ENCODE peak calls at places on chromosome 2, in six cellular contexts. P, E, C, F, N and D are unnamed samples.

GRCh38 chr2:162261032-162261945 is 18.0 kb upstream of the FAP start:
- DNase-seq in P (peak; percentile 39), C (no peak), N (peak; percentile 86), F (no peak), E (peak; percentile 73), D (peak; percentile 4)

GRCh38 chr2:119853777-119854399 is 94.2 kb downstream of the PTPN4 start:
- DNase-seq in C (no peak), N (no peak), F (no peak), E (no peak), P (no peak), D (no peak)

GRCh38 chr2:203177361-203177760 is 61.5 kb upstream of the CYP20A1 start:
- DNase-seq in C (no peak), F (no peak), P (no peak), E (no peak), N (peak; percentile 32), D (no peak)

GRCh38 chr2:160679686-160680085 is 186.1 kb upstream of the RBMS1 start:
- DNase-seq in F (no peak), P (no peak), N (no peak), E (no peak), C (no peak), D (no peak)

GRCh38 chr2:174878537-174879147 is 114.4 kb upstream of the CHRNA1 start:
- DNase-seq in E (no peak), C (no peak), N (peak; percentile 71), F (peak; percentile 30), P (no peak), D (peak; percentile 41)

GRCh38 chr2:208266641-208267335 is 733 bp downstream of the PIKFYVE start:
- DNase-seq in C (no peak), P (no peak), N (peak; percentile 58), E (no peak), F (no peak), D (no peak)

GRCh38 chr2:55992465-55992864 is 68.9 kb upstream of the EFEMP1 start:
- DNase-seq in F (peak; percentile 36), P (peak; percentile 14), E (peak; percentile 75), N (peak; percentile 99), C (peak; percentile 35), D (peak; percentile 56)

GRCh38 chr2:45533771-45534170 is 77.3 kb downstream of the SRBD1 start:
- DNase-seq in E (no peak), C (no peak), F (no peak), N (no peak), P (no peak), D (no peak)

GRCh38 chr2:202335791-202336467 is 40.2 kb upstream of the BMPR2 start:
- DNase-seq in F (no peak), E (no peak), N (peak; percentile 64), C (no peak), P (no peak), D (no peak)

GRCh38 chr2:133504566-133505505 is 63.4 kb downstream of the NCKAP5 start:
- DNase-seq in F (no peak), P (no peak), C (no peak), N (no peak), E (peak; percentile 64), D (no peak)

GRCh38 chr2:234863043-234863934 is 88.5 kb upstream of the SH3BP4 start:
- DNase-seq in C (peak; percentile 88), E (no peak), F (peak; percentile 29), P (no peak), N (peak; percentile 81), D (peak; percentile 73)

GRCh38 chr2:120448427-120448826 is 102.5 kb downstream of the INHBB start:
- DNase-seq in C (no peak), F (no peak), E (peak; percentile 9), P (no peak), N (no peak), D (no peak)

GRCh38 chr2:55054476-55054875 is 4.2 kb upstream of the RTN4 start:
- DNase-seq in F (no peak), P (no peak), E (no peak), C (no peak), N (no peak), D (no peak)

GRCh38 chr2:199471443-199472057 is 13.8 kb upstream of the SATB2 start:
- DNase-seq in N (peak; percentile 89), P (no peak), F (peak; percentile 86), C (peak; percentile 53), E (no peak), D (no peak)

GRCh38 chr2:127175406-127175805 is 44.7 kb downstream of the CYP27C1 start:
- DNase-seq in P (no peak), N (peak; percentile 89), C (no peak), E (no peak), F (peak; percentile 72), D (no peak)

GRCh38 chr2:136395590-136395989 is 277.6 kb upstream of the CXCR4 start:
- DNase-seq in C (no peak), F (no peak), N (no peak), P (no peak), E (no peak), D (no peak)

GRCh38 chr2:237350597-237350996 is 63.4 kb downstream of the COL6A3 start:
- DNase-seq in P (no peak), N (peak; percentile 28), E (no peak), C (no peak), F (no peak), D (no peak)

GRCh38 chr2:203631068-203631757 is 75.2 kb upstream of the CD28 start:
- DNase-seq in C (peak; percentile 34), E (no peak), F (no peak), P (no peak), N (peak; percentile 27), D (no peak)

GRCh38 chr2:220556658-220557057 is 929.2 kb downstream of the SLC4A3 start:
- DNase-seq in C (no peak), P (no peak), E (no peak), F (no peak), N (peak; percentile 80), D (no peak)

GRCh38 chr2:17539993-17540812 is at the start of gene VSNL1:
- DNase-seq in N (peak; percentile 74), F (peak; percentile 94), P (no peak), C (peak; percentile 98), E (peak; percentile 82), D (no peak)

GRCh38 chr2:38076250-38076709 is 329 bp upstream of the CYP1B1 start:
- DNase-seq in N (peak; percentile 94), F (peak; percentile 88), E (peak; percentile 87), P (no peak), C (no peak), D (no peak)

GRCh38 chr2:206693399-206694137 is 24.6 kb downstream of the DYTN start:
- DNase-seq in P (no peak), C (peak; percentile 65), N (peak; percentile 67), E (no peak), F (peak; percentile 68), D (peak; percentile 75)

GRCh38 chr2:117555965-117556364 is 258.5 kb upstream of the DDX18 start:
- DNase-seq in E (no peak), N (no peak), F (no peak), P (no peak), C (no peak), D (peak; percentile 49)

DNA sequence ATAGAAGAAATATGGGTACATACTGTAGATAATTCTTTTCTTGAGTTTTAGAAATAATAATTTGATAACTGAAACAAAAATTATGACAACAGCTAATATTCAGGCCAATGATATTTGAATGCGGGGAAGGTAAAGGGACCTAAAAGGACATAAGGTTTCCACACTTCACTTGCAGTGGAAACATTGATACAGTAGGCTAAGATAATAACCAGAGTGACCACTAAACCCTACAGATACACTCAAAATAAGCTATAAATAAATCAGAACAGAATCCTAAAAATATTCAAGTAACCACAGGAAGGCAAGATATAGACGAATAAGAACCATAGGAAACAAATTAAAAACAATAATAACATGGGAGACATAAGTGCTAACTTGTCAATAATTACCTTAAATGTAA is 69.8 kb upstream of the NPAS2 start:
- DNase-seq in N (no peak), C (no peak), E (no peak), P (no peak), F (no peak), D (no peak)
- H3K4me1 ChIP-seq in N (peaks cover 60% of the 10 kb centered on the region), C (peaks cover 29% of the 10 kb centered on the region), E (no peaks in the 10 kb centered on the region), P (peaks cover 8% of the 10 kb centered on the region), F (peaks cover 9% of the 10 kb centered on the region), D (no peaks in the 10 kb centered on the region)

GRCh38 chr2:71226391-71226964 is 425 bp downstream of the PAIP2B start:
- DNase-seq in P (no peak), N (peak; percentile 18), F (peak; percentile 55), C (no peak), E (no peak), D (peak; percentile 52)
- H3K27ac ChIP-seq in P (peak overlapping the region; percentile 43), N (no peak overlapping the region), F (peak overlapping the region; percentile 35), C (no peak overlapping the region), E (peak overlapping the region; percentile 87), D (no peak overlapping the region)

GRCh38 chr2:24019729-24020128 is 9.8 kb downstream of the MFSD2B start:
- DNase-seq in C (no peak), F (no peak), P (no peak), N (no peak), E (no peak), D (no peak)

GRCh38 chr2:24022975-24023575 is 13.2 kb downstream of the MFSD2B start:
- DNase-seq in P (no peak), E (no peak), C (no peak), N (no peak), F (no peak), D (no peak)

GRCh38 chr2:24021122-24021998 is 11.5 kb downstream of the MFSD2B start:
- DNase-seq in E (no peak), F (no peak), C (peak; percentile 61), P (no peak), N (peak; percentile 19), D (peak; percentile 44)

GRCh38 chr2:24024018-24024417 is 14.1 kb downstream of the MFSD2B start:
- DNase-seq in C (peak; percentile 50), P (no peak), N (peak; percentile 63), F (no peak), E (no peak), D (no peak)

DNA sequence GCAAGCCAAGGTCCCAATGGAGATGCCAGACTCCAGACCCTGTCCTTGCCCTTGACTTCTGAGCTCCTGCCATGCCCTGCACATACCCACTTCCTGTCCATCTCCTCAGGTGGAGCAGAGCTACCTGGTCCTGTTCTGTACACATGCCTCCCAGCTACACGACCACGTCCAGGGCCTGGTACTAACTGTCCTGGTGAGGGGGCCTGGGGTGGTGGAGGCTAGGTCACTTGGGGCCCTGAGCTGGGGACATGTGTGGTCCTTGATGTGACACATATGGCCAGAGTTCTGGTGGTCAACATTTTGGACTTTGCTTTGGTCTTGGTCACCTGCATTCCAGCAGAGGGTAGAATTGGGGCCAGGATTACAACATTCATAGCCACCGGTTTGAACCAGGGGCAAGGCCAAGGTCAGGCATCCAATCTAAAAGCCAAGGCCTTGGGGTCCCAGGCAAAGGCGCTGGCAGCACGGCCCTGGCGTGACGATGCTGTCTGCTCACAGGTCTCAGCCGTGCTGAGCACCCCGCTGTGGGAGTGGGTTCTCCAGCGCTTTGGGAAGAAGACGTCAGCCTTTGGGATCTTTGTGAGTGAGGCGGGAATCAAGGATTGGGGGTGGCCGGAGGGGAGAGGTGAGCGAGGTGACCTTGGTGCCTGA is 12.6 kb downstream of the MFSD2B start:
- DNase-seq in P (no peak), E (no peak), F (no peak), N (no peak), C (peak; percentile 79), D (no peak)
- H3K4me3 ChIP-seq in P (no peak overlapping the region), E (no peak overlapping the region), F (no peak overlapping the region), N (no peak overlapping the region), C (no peak overlapping the region), D (no peak overlapping the region)

DNA sequence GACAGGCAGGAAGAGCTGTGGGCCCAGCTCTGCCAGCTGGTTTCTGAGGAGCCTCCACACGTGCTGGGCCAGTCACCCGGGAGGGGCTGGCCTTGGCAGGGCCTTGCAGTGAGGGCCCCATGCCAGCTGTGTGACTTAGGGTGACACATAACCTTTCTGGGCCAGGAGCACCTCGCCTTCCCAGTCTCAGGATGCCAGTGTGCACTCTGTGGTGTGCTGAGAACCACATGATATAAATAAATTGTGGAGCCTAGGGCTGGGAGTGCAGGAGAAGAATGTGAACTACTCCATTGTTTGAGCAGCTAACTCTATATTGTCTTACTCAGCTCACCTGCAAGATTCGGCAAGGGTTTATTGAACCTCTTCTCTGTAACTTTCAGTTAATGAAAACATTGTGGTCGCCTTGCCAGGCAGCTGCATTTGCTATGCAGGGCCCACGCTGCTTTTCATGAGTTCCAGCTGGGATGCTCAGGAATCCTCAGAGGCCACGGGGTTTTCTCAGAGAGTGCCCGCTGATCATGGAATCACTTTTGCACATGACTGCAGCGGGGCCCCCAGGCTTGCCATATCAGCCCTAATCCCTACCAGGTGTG is 222.3 kb downstream of the SH3RF3 start:
- DNase-seq in P (peak; percentile 58), E (peak; percentile 91), F (no peak), C (no peak), N (peak; percentile 93), D (no peak)
- H3K4me1 ChIP-seq in P (peaks cover 13% of the 10 kb centered on the region), E (no peaks in the 10 kb centered on the region), F (no peaks in the 10 kb centered on the region), C (no peaks in the 10 kb centered on the region), N (peaks cover 14% of the 10 kb centered on the region), D (peaks cover 8% of the 10 kb centered on the region)